ENCODE peak calls at places on chromosomes 1 and 21, in five cellular contexts. One of them, this sample, is unnamed.

GRCh38 chr1:234698624-234699023 is 88.6 kb upstream of the IRF2BP2 start:
- DNase-seq in iPS-NIHi11: no peak
- DNase-seq in non-pigmented ciliary epithelial cell: no peak
- DNase-seq in naive B cell: no peak
- DNase-seq in MV-4-11: no peak
- DNase-seq in this sample: no peak

GRCh38 chr1:59316497-59317128 is 19.7 kb downstream of the FGGY start:
- DNase-seq in iPS-NIHi11: no peak
- DNase-seq in non-pigmented ciliary epithelial cell: peak
- DNase-seq in naive B cell: no peak
- DNase-seq in MV-4-11: peak
- DNase-seq in this sample: no peak

GRCh38 chr1:224583774-224584173 is 32.3 kb upstream of the CNIH3 start:
- DNase-seq in iPS-NIHi11: no peak
- DNase-seq in non-pigmented ciliary epithelial cell: no peak
- DNase-seq in naive B cell: no peak
- DNase-seq in MV-4-11: no peak
- DNase-seq in this sample: no peak

GRCh38 chr1:108609483-108610066 is 49.7 kb downstream of the EEIG2 start:
- DNase-seq in iPS-NIHi11: no peak
- DNase-seq in non-pigmented ciliary epithelial cell: no peak
- DNase-seq in naive B cell: no peak
- DNase-seq in MV-4-11: no peak
- DNase-seq in this sample: no peak

GRCh38 chr1:247452447-247453039 is 5.4 kb downstream of the OR2B11 start:
- DNase-seq in iPS-NIHi11: no peak
- DNase-seq in non-pigmented ciliary epithelial cell: no peak
- DNase-seq in naive B cell: no peak
- DNase-seq in MV-4-11: no peak
- DNase-seq in this sample: no peak

GRCh38 chr1:174433451-174433850 is 14.3 kb upstream of the GPR52 start:
- DNase-seq in iPS-NIHi11: no peak
- DNase-seq in non-pigmented ciliary epithelial cell: peak
- DNase-seq in naive B cell: no peak
- DNase-seq in MV-4-11: no peak
- DNase-seq in this sample: no peak

GRCh38 chr1:182374101-182374834 is 17.3 kb downstream of the GLUL start:
- DNase-seq in iPS-NIHi11: no peak
- DNase-seq in non-pigmented ciliary epithelial cell: no peak
- DNase-seq in naive B cell: no peak
- DNase-seq in MV-4-11: no peak
- DNase-seq in this sample: no peak

GRCh38 chr1:59041878-59042277 is 255.0 kb upstream of the FGGY start:
- DNase-seq in iPS-NIHi11: no peak
- DNase-seq in non-pigmented ciliary epithelial cell: no peak
- DNase-seq in naive B cell: no peak
- DNase-seq in MV-4-11: no peak
- DNase-seq in this sample: no peak

GRCh38 chr1:214514032-214514818 is 37.2 kb downstream of the PTPN14 start:
- DNase-seq in iPS-NIHi11: no peak
- DNase-seq in non-pigmented ciliary epithelial cell: no peak
- DNase-seq in naive B cell: no peak
- DNase-seq in MV-4-11: peak
- DNase-seq in this sample: peak

GRCh38 chr1:56002272-56002671 is 577.1 kb downstream of the PLPP3 start:
- DNase-seq in iPS-NIHi11: no peak
- DNase-seq in non-pigmented ciliary epithelial cell: no peak
- DNase-seq in naive B cell: no peak
- DNase-seq in MV-4-11: no peak
- DNase-seq in this sample: no peak

GRCh38 chr1:208556461-208556860 is 312.3 kb upstream of the PLXNA2 start:
- DNase-seq in iPS-NIHi11: no peak
- DNase-seq in non-pigmented ciliary epithelial cell: no peak
- DNase-seq in naive B cell: no peak
- DNase-seq in MV-4-11: no peak
- DNase-seq in this sample: no peak

GRCh38 chr21:27261676-27262075 is 294.8 kb upstream of the ADAMTS5 start:
- DNase-seq in iPS-NIHi11: no peak
- DNase-seq in non-pigmented ciliary epithelial cell: no peak
- DNase-seq in naive B cell: no peak
- DNase-seq in MV-4-11: no peak
- DNase-seq in this sample: no peak

GRCh38 chr21:29481641-29482040 is 182.9 kb downstream of the BACH1 start:
- DNase-seq in iPS-NIHi11: no peak
- DNase-seq in non-pigmented ciliary epithelial cell: no peak
- DNase-seq in naive B cell: no peak
- DNase-seq in MV-4-11: no peak
- DNase-seq in this sample: no peak

GRCh38 chr1:167221804-167222610 is 1.3 kb downstream of the POU2F1 start:
- DNase-seq in iPS-NIHi11: peak
- DNase-seq in non-pigmented ciliary epithelial cell: peak
- DNase-seq in naive B cell: peak
- DNase-seq in MV-4-11: peak
- DNase-seq in this sample: peak

GRCh38 chr21:15775291-15775690 is 45.5 kb downstream of the USP25 start:
- DNase-seq in iPS-NIHi11: no peak
- DNase-seq in non-pigmented ciliary epithelial cell: no peak
- DNase-seq in naive B cell: no peak
- DNase-seq in MV-4-11: no peak
- DNase-seq in this sample: no peak

GRCh38 chr1:205921559-205921887 is 21.7 kb downstream of the SLC26A9 start:
- DNase-seq in iPS-NIHi11: no peak
- DNase-seq in non-pigmented ciliary epithelial cell: no peak
- DNase-seq in naive B cell: no peak
- DNase-seq in MV-4-11: no peak
- DNase-seq in this sample: no peak

GRCh38 chr21:42093991-42094417 is 22.9 kb downstream of the UMODL1 start:
- DNase-seq in iPS-NIHi11: no peak
- DNase-seq in non-pigmented ciliary epithelial cell: peak
- DNase-seq in naive B cell: no peak
- DNase-seq in MV-4-11: no peak
- DNase-seq in this sample: no peak

GRCh38 chr1:87129038-87129437 is 199.6 kb upstream of the LMO4 start:
- DNase-seq in iPS-NIHi11: no peak
- DNase-seq in non-pigmented ciliary epithelial cell: no peak
- DNase-seq in naive B cell: no peak
- DNase-seq in MV-4-11: no peak
- DNase-seq in this sample: no peak

GRCh38 chr1:170721621-170722020 is 57.7 kb downstream of the PRRX1 start:
- DNase-seq in iPS-NIHi11: no peak
- DNase-seq in non-pigmented ciliary epithelial cell: no peak
- DNase-seq in naive B cell: no peak
- DNase-seq in MV-4-11: peak
- DNase-seq in this sample: no peak

GRCh38 chr1:23103001-23103879 is 65.4 kb downstream of the LUZP1 start:
- DNase-seq in iPS-NIHi11: no peak
- DNase-seq in non-pigmented ciliary epithelial cell: no peak
- DNase-seq in naive B cell: no peak
- DNase-seq in MV-4-11: peak
- DNase-seq in this sample: no peak

GRCh38 chr1:156706647-156707008 is 1.2 kb upstream of the CRABP2 start:
- DNase-seq in iPS-NIHi11: no peak
- DNase-seq in non-pigmented ciliary epithelial cell: no peak
- DNase-seq in naive B cell: no peak
- DNase-seq in MV-4-11: no peak
- DNase-seq in this sample: no peak

GRCh38 chr1:22043175-22043769 is 9.2 kb upstream of the CDC42 start:
- DNase-seq in iPS-NIHi11: no peak
- DNase-seq in non-pigmented ciliary epithelial cell: no peak
- DNase-seq in naive B cell: no peak
- DNase-seq in MV-4-11: no peak
- DNase-seq in this sample: no peak

GRCh38 chr1:210292276-210292851 is 36.3 kb upstream of the HHAT start:
- DNase-seq in iPS-NIHi11: peak
- DNase-seq in non-pigmented ciliary epithelial cell: no peak
- DNase-seq in naive B cell: peak
- DNase-seq in MV-4-11: no peak
- DNase-seq in this sample: no peak

GRCh38 chr1:16215882-16216753 is 3.7 kb upstream of the ARHGEF19 start:
- DNase-seq in iPS-NIHi11: peak
- DNase-seq in non-pigmented ciliary epithelial cell: peak
- DNase-seq in naive B cell: peak
- DNase-seq in MV-4-11: peak
- DNase-seq in this sample: no peak

GRCh38 chr1:33120436-33121231 is 39.7 kb downstream of the AZIN2 start:
- DNase-seq in iPS-NIHi11: no peak
- DNase-seq in non-pigmented ciliary epithelial cell: no peak
- DNase-seq in naive B cell: no peak
- DNase-seq in MV-4-11: no peak
- DNase-seq in this sample: no peak

GRCh38 chr21:20822559-20823133 is 175.6 kb upstream of the NCAM2 start:
- DNase-seq in iPS-NIHi11: peak
- DNase-seq in non-pigmented ciliary epithelial cell: no peak
- DNase-seq in naive B cell: no peak
- DNase-seq in MV-4-11: no peak
- DNase-seq in this sample: no peak

GRCh38 chr1:9438431-9439073 is 100.7 kb upstream of the SLC25A33 start:
- DNase-seq in iPS-NIHi11: no peak
- DNase-seq in non-pigmented ciliary epithelial cell: peak
- DNase-seq in naive B cell: no peak
- DNase-seq in MV-4-11: peak
- DNase-seq in this sample: no peak

GRCh38 chr1:220881918-220882891 is 3.0 kb downstream of the HLX start:
- DNase-seq in iPS-NIHi11: peak
- DNase-seq in non-pigmented ciliary epithelial cell: no peak
- DNase-seq in naive B cell: no peak
- DNase-seq in MV-4-11: peak
- DNase-seq in this sample: peak

GRCh38 chr21:42533963-42534355 is 20.3 kb downstream of the SLC37A1 start:
- DNase-seq in iPS-NIHi11: no peak
- DNase-seq in non-pigmented ciliary epithelial cell: no peak
- DNase-seq in naive B cell: no peak
- DNase-seq in MV-4-11: no peak
- DNase-seq in this sample: no peak

GRCh38 chr1:236072001-236072400 is 7.1 kb upstream of the NID1 start:
- DNase-seq in iPS-NIHi11: no peak
- DNase-seq in non-pigmented ciliary epithelial cell: no peak
- DNase-seq in naive B cell: no peak
- DNase-seq in MV-4-11: peak
- DNase-seq in this sample: no peak

GRCh38 chr1:238345837-238346236 is 455.1 kb upstream of the ZP4 start:
- DNase-seq in iPS-NIHi11: no peak
- DNase-seq in non-pigmented ciliary epithelial cell: no peak
- DNase-seq in naive B cell: no peak
- DNase-seq in MV-4-11: no peak
- DNase-seq in this sample: no peak

GRCh38 chr1:30675761-30676160 is 47.6 kb downstream of the MATN1 start:
- DNase-seq in iPS-NIHi11: no peak
- DNase-seq in non-pigmented ciliary epithelial cell: peak
- DNase-seq in naive B cell: no peak
- DNase-seq in MV-4-11: peak
- DNase-seq in this sample: no peak

GRCh38 chr1:31155216-31155806 is 84.4 kb downstream of the NKAIN1 start:
- DNase-seq in iPS-NIHi11: peak
- DNase-seq in non-pigmented ciliary epithelial cell: peak
- DNase-seq in naive B cell: peak
- DNase-seq in MV-4-11: peak
- DNase-seq in this sample: peak

GRCh38 chr21:26153758-26154157 is 16.8 kb downstream of the APP start:
- DNase-seq in iPS-NIHi11: no peak
- DNase-seq in non-pigmented ciliary epithelial cell: no peak
- DNase-seq in naive B cell: no peak
- DNase-seq in MV-4-11: no peak
- DNase-seq in this sample: no peak

GRCh38 chr1:42075179-42075578 is 78.0 kb upstream of the GUCA2B start:
- DNase-seq in iPS-NIHi11: no peak
- DNase-seq in non-pigmented ciliary epithelial cell: no peak
- DNase-seq in naive B cell: no peak
- DNase-seq in MV-4-11: no peak
- DNase-seq in this sample: no peak

GRCh38 chr1:223844962-223845809 is 561 bp downstream of the TP53BP2 start:
- DNase-seq in iPS-NIHi11: no peak
- DNase-seq in non-pigmented ciliary epithelial cell: no peak
- DNase-seq in naive B cell: peak
- DNase-seq in MV-4-11: peak
- DNase-seq in this sample: peak

GRCh38 chr1:243550276-243550675 is 294.4 kb downstream of the SDCCAG8 start:
- DNase-seq in iPS-NIHi11: no peak
- DNase-seq in non-pigmented ciliary epithelial cell: peak
- DNase-seq in naive B cell: no peak
- DNase-seq in MV-4-11: no peak
- DNase-seq in this sample: no peak

GRCh38 chr1:183989078-183989577 is 48.4 kb downstream of the COLGALT2 start:
- DNase-seq in iPS-NIHi11: peak
- DNase-seq in non-pigmented ciliary epithelial cell: peak
- DNase-seq in naive B cell: no peak
- DNase-seq in MV-4-11: peak
- DNase-seq in this sample: no peak

GRCh38 chr1:168159979-168160378 is 18.8 kb upstream of the TIPRL start:
- DNase-seq in iPS-NIHi11: no peak
- DNase-seq in non-pigmented ciliary epithelial cell: no peak
- DNase-seq in naive B cell: no peak
- DNase-seq in MV-4-11: no peak
- DNase-seq in this sample: no peak

This sample was measured in AML-193.